ENCODE peak calls at places on chromosomes 6 and 20, in four cellular contexts. Y, U, X and C are unnamed samples.

GRCh38 chr20:57394087-57395082 is 3.2 kb downstream of the RBM38 start:
- ATAC-seq in X (no peak), Y (no peak), U (no peak), C (no peak)

GRCh38 chr6:31419842-31420241 is 16.4 kb downstream of the MICA start:
- ATAC-seq in Y (peak), X (no peak), U (no peak), C (no peak)

GRCh38 chr6:137019476-137020272 is 25.1 kb downstream of the IL20RA start:
- ATAC-seq in U (no peak), X (no peak), Y (no peak), C (no peak)

GRCh38 chr20:60812561-60812960 is 439.5 kb upstream of the CDH4 start:
- ATAC-seq in Y (no peak), U (no peak), X (no peak), C (no peak)

GRCh38 chr6:122853259-122853995 is 64.4 kb downstream of the SMPDL3A start:
- ATAC-seq in U (no peak), Y (no peak), X (no peak), C (no peak)

GRCh38 chr6:100493206-100493888 is 28.6 kb upstream of the SIM1 start:
- ATAC-seq in Y (no peak), U (no peak), X (no peak), C (no peak)

GRCh38 chr6:46935687-46936086 is 13.9 kb upstream of the ADGRF5 start:
- ATAC-seq in X (no peak), Y (peak), U (peak), C (no peak)

GRCh38 chr6:11632795-11633511 is 95.4 kb downstream of the TMEM170B start:
- ATAC-seq in Y (peak), U (no peak), X (peak), C (no peak)

GRCh38 chr6:41548098-41548840 is 2.1 kb downstream of the FOXP4 start:
- ATAC-seq in X (no peak), U (no peak), Y (no peak), C (no peak)

GRCh38 chr6:7899046-7899888 is 11.3 kb downstream of the TXNDC5 start:
- ATAC-seq in X (no peak), Y (no peak), U (peak), C (no peak)